ENCODE peak calls at places on chromosomes 16 and 17, in ten cellular contexts. One of them, this sample, is unnamed.

GRCh38 chr17:38326996-38327792 is 16.6 kb downstream of the GPR179 start:
- DNase-seq in tibial nerve: no peak
- DNase-seq in A549: no peak
- DNase-seq in uterus: no peak
- DNase-seq in endothelial cell of umbilical vein: no peak
- DNase-seq in ovary: no peak
- DNase-seq in adrenal gland: peak
- DNase-seq in HepG2: no peak
- DNase-seq in right lobe of liver: peak
- DNase-seq in stomach: no peak
- DNase-seq in this sample: no peak

GRCh38 chr16:67509016-67509415 is 19.6 kb upstream of the RIPOR1 start:
- DNase-seq in ovary: no peak
- DNase-seq in HepG2: no peak
- DNase-seq in stomach: no peak
- DNase-seq in adrenal gland: no peak
- DNase-seq in A549: no peak
- DNase-seq in endothelial cell of umbilical vein: no peak
- DNase-seq in right lobe of liver: no peak
- DNase-seq in tibial nerve: no peak
- DNase-seq in uterus: no peak
- DNase-seq in this sample: no peak

GRCh38 chr17:72588961-72589360 is 468.1 kb downstream of the SOX9 start:
- DNase-seq in adrenal gland: no peak
- DNase-seq in uterus: no peak
- DNase-seq in endothelial cell of umbilical vein: no peak
- DNase-seq in ovary: no peak
- DNase-seq in HepG2: peak
- DNase-seq in tibial nerve: no peak
- DNase-seq in A549: peak
- DNase-seq in right lobe of liver: no peak
- DNase-seq in stomach: peak
- DNase-seq in this sample: no peak

GRCh38 chr16:54657058-54657708 is 273.5 kb upstream of the IRX5 start:
- DNase-seq in ovary: no peak
- DNase-seq in right lobe of liver: peak
- DNase-seq in adrenal gland: no peak
- DNase-seq in A549: peak
- DNase-seq in tibial nerve: no peak
- DNase-seq in stomach: peak
- DNase-seq in endothelial cell of umbilical vein: no peak
- DNase-seq in uterus: no peak
- DNase-seq in HepG2: no peak
- DNase-seq in this sample: no peak

GRCh38 chr17:4205917-4206316 is 57.9 kb downstream of the ANKFY1 start:
- DNase-seq in HepG2: no peak
- DNase-seq in stomach: no peak
- DNase-seq in ovary: no peak
- DNase-seq in tibial nerve: no peak
- DNase-seq in uterus: no peak
- DNase-seq in right lobe of liver: no peak
- DNase-seq in endothelial cell of umbilical vein: no peak
- DNase-seq in adrenal gland: no peak
- DNase-seq in A549: no peak
- DNase-seq in this sample: no peak

GRCh38 chr17:17206149-17206912 is at the start of gene PLD6:
- DNase-seq in adrenal gland: peak
- DNase-seq in endothelial cell of umbilical vein: peak
- DNase-seq in right lobe of liver: peak
- DNase-seq in uterus: peak
- DNase-seq in HepG2: peak
- DNase-seq in stomach: peak
- DNase-seq in tibial nerve: peak
- DNase-seq in ovary: peak
- DNase-seq in A549: peak
- DNase-seq in this sample: peak

GRCh38 chr16:68230176-68230571 is 5.8 kb downstream of the ESRP2 start:
- DNase-seq in adrenal gland: no peak
- DNase-seq in tibial nerve: no peak
- DNase-seq in right lobe of liver: no peak
- DNase-seq in stomach: no peak
- DNase-seq in ovary: no peak
- DNase-seq in endothelial cell of umbilical vein: no peak
- DNase-seq in A549: no peak
- DNase-seq in uterus: no peak
- DNase-seq in HepG2: no peak
- DNase-seq in this sample: peak

GRCh38 chr17:11506635-11507034 is 91.6 kb upstream of the DNAH9 start:
- DNase-seq in HepG2: peak
- DNase-seq in right lobe of liver: no peak
- DNase-seq in endothelial cell of umbilical vein: no peak
- DNase-seq in stomach: no peak
- DNase-seq in uterus: no peak
- DNase-seq in adrenal gland: no peak
- DNase-seq in tibial nerve: no peak
- DNase-seq in ovary: no peak
- DNase-seq in A549: peak
- DNase-seq in this sample: no peak

GRCh38 chr17:38451840-38452529 is 23.7 kb downstream of the ARHGAP23 start:
- DNase-seq in tibial nerve: no peak
- DNase-seq in A549: no peak
- DNase-seq in ovary: peak
- DNase-seq in right lobe of liver: peak
- DNase-seq in stomach: no peak
- DNase-seq in endothelial cell of umbilical vein: peak
- DNase-seq in uterus: peak
- DNase-seq in HepG2: no peak
- DNase-seq in adrenal gland: no peak
- DNase-seq in this sample: no peak

GRCh38 chr17:18950944-18951905 is 740 bp upstream of the SLC5A10 start:
- DNase-seq in A549: no peak
- DNase-seq in tibial nerve: no peak
- DNase-seq in uterus: no peak
- DNase-seq in right lobe of liver: no peak
- DNase-seq in ovary: no peak
- DNase-seq in adrenal gland: no peak
- DNase-seq in HepG2: no peak
- DNase-seq in stomach: peak
- DNase-seq in endothelial cell of umbilical vein: no peak
- DNase-seq in this sample: no peak

DNA sequence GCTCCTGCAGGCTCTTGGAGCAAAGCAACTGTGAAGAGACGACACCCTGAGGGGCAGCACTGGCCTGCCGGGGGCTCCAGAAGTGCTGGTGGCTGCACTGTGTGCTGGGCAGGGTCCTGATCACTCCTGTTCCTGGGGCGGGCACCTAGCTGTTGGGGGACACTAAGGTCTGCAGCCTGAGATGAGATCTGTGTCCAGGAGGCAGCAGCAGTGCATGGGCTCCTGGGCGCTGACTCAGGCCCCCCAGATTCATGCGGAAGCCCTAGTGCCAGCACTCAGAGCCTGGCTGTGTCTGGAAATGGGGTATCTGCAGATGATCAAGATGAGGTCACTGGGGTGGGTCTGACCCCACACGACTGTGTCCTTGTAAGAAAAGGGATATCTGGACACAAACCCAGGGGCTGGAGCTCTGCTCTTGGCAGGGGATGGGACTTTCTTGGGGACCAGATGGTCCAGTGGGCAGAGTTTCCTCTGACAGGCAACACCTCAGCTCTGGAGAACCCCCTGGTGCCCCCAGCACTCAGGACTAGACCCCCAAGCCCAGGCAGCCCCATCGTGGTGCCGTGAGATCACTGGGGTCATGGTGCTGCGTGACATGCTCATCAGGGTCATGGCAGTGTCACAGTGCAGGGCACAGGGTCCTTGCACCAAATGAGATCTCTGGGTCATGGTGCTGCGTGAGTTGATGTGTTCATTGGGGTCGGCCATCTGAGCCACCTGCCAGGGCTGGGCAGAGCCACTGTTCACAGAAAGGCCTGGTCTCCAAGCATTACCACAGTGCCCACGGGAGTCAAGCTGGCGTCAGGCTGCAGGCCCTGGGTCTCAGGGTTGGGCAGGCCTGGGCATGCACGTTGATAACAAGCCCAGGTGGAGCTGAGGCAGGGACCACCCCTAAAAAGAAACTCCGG is 9.5 kb downstream of the FAAP100 start:
- DNase-seq in A549: no peak
- DNase-seq in right lobe of liver: no peak
- DNase-seq in adrenal gland: no peak
- DNase-seq in tibial nerve: no peak
- DNase-seq in ovary: no peak
- DNase-seq in uterus: no peak
- DNase-seq in endothelial cell of umbilical vein: no peak
- DNase-seq in stomach: no peak
- DNase-seq in HepG2: no peak
- DNase-seq in this sample: no peak
- TF ChIP-seq POLR2A in A549: no peak
- TF ChIP-seq POLR2A in right lobe of liver: no peak
- TF ChIP-seq POLR2A in adrenal gland: no peak
- TF ChIP-seq POLR2A in tibial nerve: no peak
- TF ChIP-seq POLR2A in ovary: no peak
- TF ChIP-seq POLR2A in uterus: no peak
- TF ChIP-seq POLR2A in endothelial cell of umbilical vein: no peak
- TF ChIP-seq POLR2A in stomach: no peak
- TF ChIP-seq POLR2A in HepG2: no peak
- TF ChIP-seq POLR2A in this sample: no peak

DNA sequence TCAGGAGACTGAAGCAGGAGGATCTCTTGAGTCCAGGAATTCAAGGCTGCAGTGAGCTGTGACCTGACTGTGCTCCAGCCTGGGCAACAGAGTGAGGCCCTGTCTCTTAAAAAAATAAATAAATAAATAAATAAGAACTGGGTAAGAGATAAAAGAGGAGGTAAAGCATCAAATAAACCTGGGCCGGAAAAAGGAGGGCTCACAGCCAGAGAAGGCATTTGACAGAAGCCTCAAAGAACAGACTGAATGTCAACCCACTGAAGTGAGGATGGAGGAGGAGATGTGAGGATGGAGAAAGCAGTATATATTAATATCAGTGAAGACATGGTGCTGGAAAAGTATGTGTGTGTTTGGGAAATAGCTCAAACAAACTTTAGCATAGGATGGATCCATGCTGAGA is 6.1 kb downstream of the NOG start:
- DNase-seq in uterus: no peak
- DNase-seq in adrenal gland: no peak
- DNase-seq in right lobe of liver: no peak
- DNase-seq in stomach: no peak
- DNase-seq in tibial nerve: no peak
- DNase-seq in HepG2: no peak
- DNase-seq in endothelial cell of umbilical vein: no peak
- DNase-seq in ovary: no peak
- DNase-seq in A549: no peak
- DNase-seq in this sample: no peak
- H3K27ac ChIP-seq in uterus: no peak
- H3K27ac ChIP-seq in adrenal gland: no peak
- H3K27ac ChIP-seq in right lobe of liver: no peak
- H3K27ac ChIP-seq in stomach: no peak
- H3K27ac ChIP-seq in tibial nerve: no peak
- H3K27ac ChIP-seq in HepG2: no peak
- H3K27ac ChIP-seq in endothelial cell of umbilical vein: no peak
- H3K27ac ChIP-seq in ovary: no peak
- H3K27ac ChIP-seq in A549: no peak
- H3K27ac ChIP-seq in this sample: no peak

DNA sequence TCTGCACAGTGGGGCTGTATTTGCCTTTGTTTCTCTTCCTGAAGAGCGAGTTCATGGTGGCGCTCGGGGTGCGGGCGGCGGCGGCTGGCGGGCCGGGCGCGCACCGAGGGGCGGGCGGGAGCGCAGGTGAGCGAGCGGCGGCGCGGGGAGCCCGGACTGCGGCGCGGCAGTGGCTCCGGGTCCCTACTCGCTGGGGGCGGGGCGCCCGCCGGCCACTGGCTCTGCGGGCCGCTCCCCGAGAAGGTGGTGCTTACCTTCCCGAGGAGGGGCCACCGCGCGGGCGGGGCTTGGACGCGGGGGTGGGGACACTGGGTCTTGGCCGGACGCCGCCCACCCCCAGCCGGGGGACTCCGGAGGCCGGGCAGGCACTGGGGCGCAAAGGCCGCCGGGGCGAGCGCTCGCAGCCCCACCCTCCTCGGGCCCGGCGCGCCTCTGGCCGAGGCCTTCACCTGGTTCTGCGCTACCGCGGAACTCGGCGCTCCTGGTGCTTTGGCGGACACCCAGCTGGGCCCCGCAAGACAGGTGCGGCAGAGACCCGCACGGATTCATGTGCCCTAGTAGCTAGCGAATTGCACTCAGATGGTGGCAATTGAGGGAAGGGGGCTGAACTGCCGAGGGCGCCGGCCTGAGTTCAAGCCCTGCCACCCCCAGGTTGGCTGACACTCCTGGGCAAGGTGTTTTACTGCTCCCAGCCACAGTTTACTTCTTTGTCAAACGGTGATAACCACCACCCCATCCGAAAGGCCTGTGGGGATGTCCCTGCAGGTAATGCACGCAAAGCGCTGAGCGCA is at the start of gene PPL:
- DNase-seq in A549: peak
- DNase-seq in uterus: peak
- DNase-seq in right lobe of liver: peak
- DNase-seq in ovary: peak
- DNase-seq in HepG2: peak
- DNase-seq in stomach: peak
- DNase-seq in endothelial cell of umbilical vein: no peak
- DNase-seq in adrenal gland: peak
- DNase-seq in tibial nerve: peak
- DNase-seq in this sample: peak
- TF ChIP-seq POLR2A in A549: peak
- TF ChIP-seq POLR2A in uterus: peak
- TF ChIP-seq POLR2A in right lobe of liver: peak
- TF ChIP-seq POLR2A in ovary: no peak
- TF ChIP-seq POLR2A in HepG2: peak
- TF ChIP-seq POLR2A in stomach: no peak
- TF ChIP-seq POLR2A in endothelial cell of umbilical vein: no peak
- TF ChIP-seq POLR2A in adrenal gland: no peak
- TF ChIP-seq POLR2A in tibial nerve: no peak
- TF ChIP-seq POLR2A in this sample: no peak

DNA sequence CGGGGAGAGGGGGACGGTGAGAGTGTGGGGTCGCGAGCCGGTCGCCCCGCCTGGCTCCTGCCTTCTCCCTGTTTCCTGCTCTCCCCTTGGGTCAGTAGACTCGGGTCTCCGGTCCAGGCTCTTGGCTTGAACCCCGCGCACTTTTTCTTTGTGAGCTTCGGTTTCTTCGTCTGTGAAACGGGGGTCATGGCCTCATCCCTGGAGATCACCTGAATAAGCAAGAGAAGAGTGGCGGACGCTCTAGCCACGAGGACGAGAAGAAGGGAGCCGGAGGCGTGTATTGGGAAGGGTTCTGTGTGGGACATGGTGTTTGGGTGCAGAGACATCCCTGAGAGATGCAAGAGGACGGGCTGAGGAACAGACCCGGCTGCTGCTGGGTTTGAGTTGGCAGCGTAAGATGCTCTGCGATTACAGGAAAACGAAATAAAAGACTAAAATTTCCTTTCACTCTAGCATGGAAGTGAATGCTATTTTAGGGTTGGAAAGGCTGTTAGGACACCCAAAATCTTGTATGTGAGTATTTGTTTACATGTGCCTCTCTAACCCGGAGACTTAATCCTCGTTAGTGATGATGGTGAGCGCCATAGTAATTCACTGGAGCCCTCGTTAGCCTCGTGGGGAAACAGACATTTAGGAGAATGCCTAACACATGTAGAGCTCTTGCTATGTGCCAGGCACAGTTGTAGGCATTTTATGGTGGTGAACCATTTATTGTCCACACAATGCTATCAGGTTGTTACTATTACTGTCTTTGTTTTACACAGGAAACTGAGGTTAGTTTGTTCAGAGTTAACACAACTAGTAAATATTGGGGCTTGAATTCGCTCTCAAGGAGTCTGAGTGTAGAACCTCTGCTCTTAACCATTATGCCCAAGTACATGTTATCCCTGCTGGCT is 646 bp downstream of the KIF22 start:
- DNase-seq in ovary: no peak
- DNase-seq in uterus: no peak
- DNase-seq in adrenal gland: no peak
- DNase-seq in endothelial cell of umbilical vein: peak
- DNase-seq in HepG2: no peak
- DNase-seq in tibial nerve: no peak
- DNase-seq in right lobe of liver: no peak
- DNase-seq in A549: no peak
- DNase-seq in stomach: no peak
- DNase-seq in this sample: no peak
- H3K27ac ChIP-seq in ovary: no peak
- H3K27ac ChIP-seq in uterus: peak
- H3K27ac ChIP-seq in adrenal gland: no peak
- H3K27ac ChIP-seq in endothelial cell of umbilical vein: peak
- H3K27ac ChIP-seq in HepG2: peak
- H3K27ac ChIP-seq in tibial nerve: peak
- H3K27ac ChIP-seq in right lobe of liver: no peak
- H3K27ac ChIP-seq in A549: peak
- H3K27ac ChIP-seq in stomach: peak
- H3K27ac ChIP-seq in this sample: peak

This sample was measured in suprapubic skin.